ENCODE peak calls at places on chromosome 21, in seven cellular contexts. W, Y, S, I, V, G and Q are unnamed samples.

GRCh38 chr21:36100971-36101641 is 31.3 kb downstream of the CBR1 start:
- DNase-seq in I (no peak), S (no peak), Y (no peak), G (no peak), V (no peak), W (no peak), Q (no peak)

GRCh38 chr21:32423320-32423719 is 10.8 kb downstream of the EVA1C start:
- DNase-seq in Y (no peak), I (peak), S (no peak), G (no peak), W (no peak), V (no peak), Q (no peak)

GRCh38 chr21:42238185-42238934 is 19.4 kb downstream of the ABCG1 start:
- DNase-seq in G (no peak), S (no peak), Y (peak), W (peak), V (peak), I (no peak), Q (no peak)

GRCh38 chr21:32597205-32597604 is 11.9 kb upstream of the TCP10L start:
- DNase-seq in W (no peak), Y (no peak), I (peak), S (no peak), G (no peak), V (no peak), Q (peak)

GRCh38 chr21:30234643-30235042 is 18.7 kb upstream of the CLDN8 start:
- DNase-seq in S (no peak), G (no peak), V (no peak), I (peak), W (no peak), Y (no peak), Q (no peak)

GRCh38 chr21:45390831-45391742 is 13.9 kb upstream of the COL18A1 start:
- DNase-seq in W (no peak), S (no peak), G (peak), Y (no peak), V (peak), I (no peak), Q (no peak)

GRCh38 chr21:46498335-46499050 is 39.8 kb downstream of the DIP2A start:
- DNase-seq in Y (no peak), W (no peak), V (no peak), I (no peak), G (no peak), S (no peak), Q (no peak)

GRCh38 chr21:14557413-14557812 is 11.3 kb upstream of the SAMSN1 start:
- DNase-seq in Y (no peak), W (no peak), I (no peak), G (no peak), S (no peak), V (no peak), Q (no peak)

GRCh38 chr21:15774590-15774989 is 44.8 kb downstream of the USP25 start:
- DNase-seq in S (no peak), V (no peak), G (no peak), Y (no peak), W (no peak), I (peak), Q (no peak)

GRCh38 chr21:43958364-43959158 is 53.5 kb upstream of the TRAPPC10 start:
- DNase-seq in W (no peak), Y (peak), I (no peak), S (no peak), G (peak), V (no peak), Q (no peak)

GRCh38 chr21:45130324-45130774 is 56.0 kb downstream of the ADARB1 start:
- DNase-seq in S (no peak), W (no peak), G (no peak), I (peak), Y (no peak), V (no peak), Q (peak)

GRCh38 chr21:41641821-41642368 is 125.0 kb downstream of the RIPK4 start:
- DNase-seq in I (peak), Y (no peak), G (peak), W (no peak), S (no peak), V (peak), Q (peak)

GRCh38 chr21:42654179-42654912 is 925 bp downstream of the PDE9A start:
- DNase-seq in W (peak), I (no peak), Y (no peak), S (no peak), G (peak), V (peak), Q (no peak)

GRCh38 chr21:32094792-32095191 is 184.1 kb downstream of the MIS18A start:
- DNase-seq in Y (no peak), S (no peak), I (peak), G (no peak), W (no peak), V (no peak), Q (no peak)

GRCh38 chr21:46507562-46507961 is 48.9 kb downstream of the DIP2A start:
- DNase-seq in I (no peak), W (no peak), G (no peak), S (no peak), V (no peak), Y (no peak), Q (no peak)

GRCh38 chr21:25240974-25241373 is 366.3 kb downstream of the MRPL39 start:
- DNase-seq in W (no peak), Y (no peak), I (no peak), V (no peak), G (no peak), S (no peak), Q (no peak)

GRCh38 chr21:34807881-34808568 is 139.2 kb downstream of the CLIC6 start:
- DNase-seq in V (no peak), W (peak), I (peak), Y (no peak), S (no peak), G (no peak), Q (peak)

GRCh38 chr21:33951276-33952178 is 35.9 kb upstream of the ATP5PO start:
- DNase-seq in W (no peak), G (no peak), Y (peak), S (no peak), V (no peak), I (peak), Q (peak)

GRCh38 chr21:17818158-17819113 is 720 bp downstream of the C21orf91 start:
- DNase-seq in I (peak), G (peak), W (peak), Y (no peak), V (peak), S (peak), Q (no peak)

GRCh38 chr21:35394634-35395369 is 345.7 kb upstream of the RUNX1 start:
- DNase-seq in I (no peak), V (no peak), S (no peak), W (no peak), G (no peak), Y (no peak), Q (no peak)

GRCh38 chr21:30257773-30258172 is 25.0 kb downstream of the KRTAP24-1 start:
- DNase-seq in Y (no peak), S (no peak), W (no peak), V (no peak), G (no peak), I (peak), Q (no peak)

GRCh38 chr21:33268736-33269441 is 2.7 kb downstream of the IL10RB start:
- DNase-seq in S (no peak), G (no peak), W (peak), Y (peak), I (no peak), V (no peak), Q (no peak)

GRCh38 chr21:33554982-33555344 is 12.1 kb downstream of the SON start:
- DNase-seq in G (peak), Y (no peak), W (no peak), V (no peak), S (no peak), I (no peak), Q (no peak)

GRCh38 chr21:41558842-41559241 is 50.9 kb upstream of the TMPRSS2 start:
- DNase-seq in Y (no peak), W (no peak), S (no peak), G (no peak), I (no peak), V (no peak), Q (no peak)

GRCh38 chr21:38955495-38955894 is 149.8 kb downstream of the ETS2 start:
- DNase-seq in V (no peak), Y (no peak), W (no peak), G (peak), I (peak), S (no peak), Q (no peak)

GRCh38 chr21:29335720-29336119 is 37.0 kb downstream of the BACH1 start:
- DNase-seq in Y (no peak), W (no peak), G (no peak), S (no peak), I (peak), V (no peak), Q (no peak)

GRCh38 chr21:45433301-45433700 is 28.3 kb downstream of the COL18A1 start:
- DNase-seq in I (no peak), G (peak), W (no peak), V (no peak), Y (no peak), S (no peak), Q (no peak)

GRCh38 chr21:25133939-25134338 is 473.3 kb downstream of the MRPL39 start:
- DNase-seq in V (no peak), Y (no peak), W (no peak), S (no peak), I (no peak), G (no peak), Q (no peak)

GRCh38 chr21:35953570-35953969 is 106.8 kb downstream of the SETD4 start:
- DNase-seq in S (no peak), Y (no peak), V (no peak), W (no peak), I (peak), G (no peak), Q (no peak)

GRCh38 chr21:31570824-31571425 is 88.6 kb upstream of the SOD1 start:
- DNase-seq in Y (no peak), I (no peak), V (no peak), G (no peak), W (no peak), S (no peak), Q (no peak)

GRCh38 chr21:35646606-35647005 is 413.7 kb downstream of the SETD4 start:
- DNase-seq in W (no peak), S (no peak), G (no peak), Y (no peak), I (no peak), V (no peak), Q (no peak)

GRCh38 chr21:28899744-28900143 is 92.9 kb downstream of the LTN1 start:
- DNase-seq in I (peak), G (no peak), S (no peak), V (no peak), W (no peak), Y (no peak), Q (no peak)

GRCh38 chr21:31683029-31683428 is 23.5 kb downstream of the SOD1 start:
- DNase-seq in S (no peak), G (no peak), V (no peak), Y (no peak), W (no peak), I (no peak), Q (no peak)

GRCh38 chr21:43880111-43880985 is 15.3 kb downstream of the AGPAT3 start:
- DNase-seq in S (no peak), G (no peak), W (no peak), V (peak), Y (no peak), I (no peak), Q (no peak)

GRCh38 chr21:46158666-46159300 is 3.4 kb upstream of the FTCD start:
- DNase-seq in I (no peak), W (no peak), Y (no peak), S (no peak), G (peak), V (peak), Q (no peak)

GRCh38 chr21:34261841-34262832 is 101.7 kb upstream of the KCNE2 start:
- DNase-seq in V (no peak), W (no peak), Y (no peak), I (no peak), G (no peak), S (no peak), Q (no peak)

GRCh38 chr21:44521928-44522752 is 17.9 kb downstream of the KRTAP10-1 start:
- DNase-seq in S (no peak), G (peak), V (peak), W (no peak), Y (no peak), I (no peak), Q (no peak)

GRCh38 chr21:39263372-39263771 is 50.1 kb downstream of the BRWD1 start:
- DNase-seq in W (no peak), S (no peak), G (no peak), Y (no peak), I (peak), V (no peak), Q (no peak)

GRCh38 chr21:46393941-46394818 is 64.5 kb upstream of the DIP2A start:
- DNase-seq in I (no peak), V (peak), Y (no peak), W (no peak), S (no peak), G (no peak), Q (no peak)

GRCh38 chr21:24594082-24594481 is 1013.2 kb downstream of the MRPL39 start:
- DNase-seq in G (no peak), I (no peak), S (no peak), W (no peak), V (no peak), Y (no peak), Q (no peak)